ENCODE peak calls at places on chromosome 19, in four cellular contexts. K is CD8-positive, alpha-beta T cell; N is IMR-90; Z is right lobe of liver. J is an unnamed sample. For H3K4me1, the result is how much of the 10 kb centered on the place peaks cover.

GRCh38 chr19:53981408-53981998 is 9.9 kb upstream of the CACNG6 start:
- DNase-seq in K (no peak), N (no peak), Z (no peak), J (no peak)

GRCh38 chr19:18223860-18224524 is 2.2 kb downstream of the PDE4C start:
- DNase-seq in K (no peak), N (no peak), Z (peak), J (no peak)

GRCh38 chr19:16259385-16260159 is 61.9 kb downstream of the AP1M1 start:
- DNase-seq in K (no peak), N (no peak), Z (no peak), J (no peak)

GRCh38 chr19:54024660-54025059 is 33.2 kb downstream of the CACNG6 start:
- DNase-seq in K (no peak), N (no peak), Z (no peak), J (no peak)

GRCh38 chr19:769610-770009 is 18.7 kb downstream of the MISP start:
- DNase-seq in K (no peak), N (no peak), Z (no peak), J (no peak)

GRCh38 chr19:10891360-10892108 is 20.2 kb downstream of the CARM1 start:
- DNase-seq in K (no peak), N (no peak), Z (no peak), J (peak)

GRCh38 chr19:752652-753517 is 2.0 kb downstream of the MISP start:
- DNase-seq in K (no peak), N (peak), Z (no peak), J (no peak)

GRCh38 chr19:52963229-52963760 is 614 bp upstream of the ZNF816 start:
- DNase-seq in K (no peak), N (no peak), Z (peak), J (peak)

GRCh38 chr19:18292460-18292809 is 11.0 kb upstream of the JUND start:
- DNase-seq in K (no peak), N (no peak), Z (no peak), J (no peak)

GRCh38 chr19:17125052-17125727 is 49.6 kb downstream of the MYO9B start:
- DNase-seq in K (peak), N (peak), Z (no peak), J (no peak)

GRCh38 chr19:8681345-8682021 is 17.1 kb downstream of the ACTL9 start:
- DNase-seq in K (no peak), N (no peak), Z (no peak), J (no peak)

GRCh38 chr19:13401388-13401787 is 104.9 kb downstream of the CACNA1A start:
- DNase-seq in K (no peak), N (peak), Z (no peak), J (no peak)

GRCh38 chr19:28644261-28644660 is 568.7 kb downstream of the UQCRFS1 start:
- DNase-seq in K (no peak), N (no peak), Z (no peak), J (peak)

GRCh38 chr19:28643284-28643683 is 569.7 kb downstream of the UQCRFS1 start:
- DNase-seq in K (no peak), N (no peak), Z (no peak), J (no peak)

GRCh38 chr19:28641395-28641794 is 571.6 kb downstream of the UQCRFS1 start:
- DNase-seq in K (no peak), N (no peak), Z (no peak), J (no peak)

GRCh38 chr19:28640506-28640905 is 572.4 kb downstream of the UQCRFS1 start:
- DNase-seq in K (no peak), N (no peak), Z (no peak), J (no peak)

GRCh38 chr19:28642787-28643186 is 570.2 kb downstream of the UQCRFS1 start:
- DNase-seq in K (no peak), N (no peak), Z (no peak), J (no peak)
- H3K27ac ChIP-seq in K (no peak), N (no peak), Z (no peak), J (peak)

GRCh38 chr19:4369888-4370260 is 26.5 kb downstream of the MPND start:
- DNase-seq in K (peak), N (peak), Z (no peak), J (no peak)
- H3K4me1 ChIP-seq in K (under half), N (under half), Z (under half), J (under half)

GRCh38 chr19:56111601-56112312 is 9.3 kb downstream of the ZNF787 start:
- DNase-seq in K (peak), N (no peak), Z (peak), J (peak)
- H3K4me3 ChIP-seq in K (no peak), N (no peak), Z (no peak), J (no peak)

GRCh38 chr19:40662925-40663711 is 27.3 kb downstream of the NUMBL start:
- DNase-seq in K (peak), N (peak), Z (peak), J (peak)
- H3K27ac ChIP-seq in K (peak), N (peak), Z (peak), J (peak)

DNA sequence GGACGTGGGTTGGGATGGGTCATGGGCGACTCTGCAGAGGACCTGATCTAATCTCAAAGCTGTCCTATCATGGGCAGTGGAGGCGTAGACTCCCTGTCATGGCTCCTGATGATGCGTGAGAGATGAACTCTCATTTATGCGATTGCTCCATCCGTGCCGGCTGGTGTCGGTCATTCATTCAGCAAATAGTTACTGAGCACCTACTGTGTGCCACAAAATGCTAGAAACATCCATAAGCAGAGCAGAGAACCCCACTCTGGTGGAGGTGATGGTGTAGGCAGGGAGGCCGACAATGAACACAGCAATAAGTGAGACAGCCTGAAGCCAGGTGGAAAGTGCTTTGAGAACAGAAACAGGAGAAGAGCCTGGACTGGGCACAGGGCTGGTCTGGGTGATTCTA is 1.7 kb upstream of the REXO1 start:
- DNase-seq in K (no peak), N (no peak), Z (no peak), J (no peak)
- H3K4me1 ChIP-seq in K (half or more), N (under half), Z (under half), J (under half)

GRCh38 chr19:42197375-42197817 is 20.1 kb downstream of the DEDD2 start:
- DNase-seq in K (no peak), N (no peak), Z (no peak), J (no peak)

GRCh38 chr19:42193294-42193693 is 24.2 kb downstream of the DEDD2 start:
- DNase-seq in K (no peak), N (no peak), Z (no peak), J (no peak)

GRCh38 chr19:42196011-42197001 is 21.2 kb downstream of the DEDD2 start:
- DNase-seq in K (no peak), N (no peak), Z (no peak), J (no peak)

GRCh38 chr19:42191855-42192254 is 25.6 kb downstream of the DEDD2 start:
- DNase-seq in K (no peak), N (peak), Z (no peak), J (no peak)

DNA sequence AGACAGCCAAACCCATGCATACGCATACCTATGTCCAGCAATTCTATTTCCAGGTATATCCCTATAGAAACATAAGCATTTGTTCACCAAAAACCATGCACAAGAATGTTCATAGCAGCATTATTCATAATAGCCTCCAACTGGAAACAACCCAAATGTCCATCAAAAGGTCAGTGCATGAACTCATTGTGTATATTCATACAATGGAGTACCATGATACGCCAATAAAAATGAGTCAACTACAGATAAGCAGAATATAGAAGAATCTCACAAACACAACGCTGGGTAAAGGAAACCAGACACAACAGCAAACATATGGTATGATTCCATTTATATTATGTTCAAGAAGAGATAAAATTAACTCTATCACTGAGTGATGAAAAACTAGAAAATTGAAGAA is 23.8 kb downstream of the DEDD2 start:
- DNase-seq in K (no peak), N (peak), Z (no peak), J (no peak)
- H3K4me3 ChIP-seq in K (no peak), N (no peak), Z (no peak), J (no peak)

GRCh38 chr19:5695649-5696195 is 5.6 kb downstream of the RPL36 start:
- DNase-seq in K (no peak), N (no peak), Z (no peak), J (no peak)
- H3K27ac ChIP-seq in K (no peak), N (no peak), Z (no peak), J (no peak)

GRCh38 chr19:19459707-19460251 is 54.3 kb downstream of the GATAD2A start:
- DNase-seq in K (peak), N (peak), Z (peak), J (no peak)

GRCh38 chr19:19460761-19461265 is 54.5 kb downstream of the TSSK6 start:
- DNase-seq in K (peak), N (peak), Z (peak), J (no peak)

GRCh38 chr19:19460258-19460731 is 54.8 kb downstream of the GATAD2A start:
- DNase-seq in K (no peak), N (peak), Z (no peak), J (no peak)

GRCh38 chr19:19461671-19462622 is 53.4 kb downstream of the TSSK6 start:
- DNase-seq in K (no peak), N (no peak), Z (peak), J (peak)

DNA sequence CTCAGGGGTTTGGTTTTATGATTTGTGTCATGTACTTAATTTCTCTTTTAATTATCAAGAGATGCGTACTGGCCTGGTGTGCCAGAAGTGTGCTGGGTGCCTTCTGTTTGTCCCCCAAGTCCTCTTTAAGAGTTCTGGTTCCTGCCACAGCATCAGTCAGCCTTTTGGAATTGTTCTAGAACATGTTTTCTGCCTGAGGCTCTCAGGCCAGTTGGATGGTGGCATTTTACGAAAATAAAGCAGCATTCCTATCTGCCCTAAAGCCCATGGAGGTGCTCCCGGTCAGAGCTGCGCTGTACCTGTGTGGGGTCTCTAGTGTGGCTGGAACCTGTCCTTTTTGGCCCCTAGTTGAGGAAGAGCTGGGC is 54.1 kb downstream of the TSSK6 start:
- DNase-seq in K (no peak), N (no peak), Z (no peak), J (no peak)
- H3K4me1 ChIP-seq in K (half or more), N (half or more), Z (under half), J (under half)

GRCh38 chr19:42313096-42313839 is at the start of gene TMEM145:
- DNase-seq in K (no peak), N (peak), Z (no peak), J (no peak)
- H3K4me3 ChIP-seq in K (peak), N (peak), Z (peak), J (peak)

GRCh38 chr19:46155237-46155636 is 7.2 kb downstream of the IGFL2 start:
- DNase-seq in K (no peak), N (no peak), Z (no peak), J (no peak)

GRCh38 chr19:46162731-46163130 is 14.7 kb downstream of the IGFL2 start:
- DNase-seq in K (no peak), N (no peak), Z (no peak), J (no peak)

GRCh38 chr19:46159893-46160775 is 12.1 kb downstream of the IGFL2 start:
- DNase-seq in K (no peak), N (no peak), Z (no peak), J (no peak)

GRCh38 chr19:46159418-46159817 is 11.4 kb downstream of the IGFL2 start:
- DNase-seq in K (no peak), N (no peak), Z (no peak), J (no peak)
- H3K27ac ChIP-seq in K (no peak), N (no peak), Z (no peak), J (no peak)